ENCODE peak calls at places on chromosomes 11 and 22, in nine cellular contexts. G, B, S, E, D, M, R, C and W are unnamed samples.

GRCh38 chr11:119436715-119437114 is 13.7 kb upstream of the THY1 start:
- DNase-seq in G (no peak), B (no peak), S (no peak), E (no peak), D (no peak), M (no peak), R (no peak), C (no peak), W (no peak)

GRCh38 chr11:1706634-1707400 is 9.8 kb downstream of the KRTAP5-6 start:
- DNase-seq in G (no peak), B (peak), S (no peak), E (peak), D (no peak), M (peak), R (no peak), C (no peak), W (no peak)

GRCh38 chr22:24421428-24421931 is 5.9 kb upstream of the ADORA2A start:
- DNase-seq in G (peak), B (peak), S (peak), E (peak), D (no peak), M (peak), R (peak), C (no peak), W (no peak)

GRCh38 chr22:46726066-46726985 is 11.7 kb downstream of the CERK start:
- DNase-seq in G (no peak), B (no peak), S (no peak), E (peak), D (no peak), M (peak), R (no peak), C (no peak), W (no peak)

GRCh38 chr22:48927591-48927990 is 900.1 kb downstream of the BRD1 start:
- DNase-seq in G (no peak), B (no peak), S (no peak), E (no peak), D (no peak), M (no peak), R (no peak), C (no peak), W (no peak)

GRCh38 chr22:29710922-29711593 is 8.7 kb upstream of the CABP7 start:
- DNase-seq in G (no peak), B (peak), S (no peak), E (no peak), D (no peak), M (no peak), R (peak), C (no peak), W (no peak)

GRCh38 chr11:76148207-76148606 is 58.1 kb downstream of the WNT11 start:
- DNase-seq in G (no peak), B (no peak), S (no peak), E (no peak), D (no peak), M (no peak), R (no peak), C (no peak), W (no peak)

GRCh38 chr22:36404436-36404835 is 16.7 kb upstream of the MYH9 start:
- DNase-seq in G (no peak), B (no peak), S (no peak), E (no peak), D (no peak), M (no peak), R (no peak), C (no peak), W (no peak)

GRCh38 chr11:124791626-124792341 is 8.4 kb downstream of the MSANTD2 start:
- DNase-seq in G (no peak), B (no peak), S (no peak), E (no peak), D (no peak), M (no peak), R (no peak), C (no peak), W (no peak)

GRCh38 chr11:1868636-1869291 is 15.9 kb downstream of the LSP1 start:
- DNase-seq in G (no peak), B (no peak), S (no peak), E (peak), D (no peak), M (no peak), R (no peak), C (no peak), W (no peak)

GRCh38 chr11:134800130-134800529 is 388.1 kb upstream of the B3GAT1 start:
- DNase-seq in G (no peak), B (no peak), S (no peak), E (no peak), D (no peak), M (peak), R (no peak), C (no peak), W (no peak)

GRCh38 chr22:30864441-30865420 is 103.8 kb downstream of the MORC2 start:
- DNase-seq in G (peak), B (no peak), S (no peak), E (peak), D (no peak), M (peak), R (no peak), C (no peak), W (no peak)

GRCh38 chr11:66996609-66997273 is 21.6 kb downstream of the C11orf86 start:
- DNase-seq in G (no peak), B (peak), S (no peak), E (no peak), D (no peak), M (no peak), R (no peak), C (no peak), W (peak)

GRCh38 chr11:8719260-8720190 is 36.9 kb downstream of the RPL27A start:
- DNase-seq in G (no peak), B (peak), S (no peak), E (no peak), D (no peak), M (no peak), R (peak), C (no peak), W (peak)

GRCh38 chr11:69919659-69920499 is 100.7 kb upstream of the FGF3 start:
- DNase-seq in G (no peak), B (no peak), S (no peak), E (peak), D (no peak), M (peak), R (no peak), C (peak), W (no peak)

GRCh38 chr22:40210814-40211213 is 33.1 kb downstream of the TNRC6B start:
- DNase-seq in G (no peak), B (no peak), S (peak), E (no peak), D (no peak), M (no peak), R (no peak), C (no peak), W (no peak)

GRCh38 chr11:36751251-36751839 is 153.3 kb upstream of the RAG2 start:
- DNase-seq in G (no peak), B (no peak), S (no peak), E (no peak), D (no peak), M (no peak), R (no peak), C (no peak), W (no peak)

GRCh38 chr22:33851985-33852384 is 68.3 kb downstream of the LARGE1 start:
- DNase-seq in G (no peak), B (no peak), S (no peak), E (no peak), D (no peak), M (no peak), R (no peak), C (no peak), W (no peak)

GRCh38 chr11:15747671-15748070 is 608.7 kb downstream of the SOX6 start:
- DNase-seq in G (no peak), B (no peak), S (no peak), E (no peak), D (no peak), M (no peak), R (no peak), C (no peak), W (peak)

GRCh38 chr11:106761240-106761639 is 257.0 kb downstream of the GUCY1A2 start:
- DNase-seq in G (no peak), B (no peak), S (no peak), E (no peak), D (no peak), M (no peak), R (no peak), C (no peak), W (no peak)

GRCh38 chr11:81270686-81271085 is 1463.0 kb downstream of the FAM181B start:
- DNase-seq in G (no peak), B (no peak), S (no peak), E (no peak), D (no peak), M (no peak), R (no peak), C (no peak), W (no peak)

GRCh38 chr22:35552186-35552842 is 11.7 kb downstream of the RASD2 start:
- DNase-seq in G (peak), B (peak), S (peak), E (no peak), D (peak), M (peak), R (no peak), C (no peak), W (no peak)

GRCh38 chr22:35739642-35740041 is 22.0 kb downstream of the APOL5 start:
- DNase-seq in G (peak), B (no peak), S (no peak), E (no peak), D (no peak), M (no peak), R (peak), C (no peak), W (no peak)

GRCh38 chr11:91932151-91932821 is 292.3 kb upstream of the FAT3 start:
- DNase-seq in G (no peak), B (peak), S (no peak), E (no peak), D (no peak), M (no peak), R (no peak), C (no peak), W (peak)

GRCh38 chr11:86390499-86390898 is 15.8 kb downstream of the CCDC81 start:
- DNase-seq in G (no peak), B (no peak), S (no peak), E (no peak), D (no peak), M (no peak), R (no peak), C (no peak), W (no peak)

GRCh38 chr11:7637447-7638157 is 35.7 kb downstream of the CYB5R2 start:
- DNase-seq in G (no peak), B (peak), S (no peak), E (no peak), D (no peak), M (no peak), R (no peak), C (no peak), W (peak)

GRCh38 chr11:35968386-35969088 is 24.7 kb downstream of the LDLRAD3 start:
- DNase-seq in G (no peak), B (no peak), S (no peak), E (no peak), D (no peak), M (no peak), R (peak), C (no peak), W (no peak)

GRCh38 chr22:20437253-20438065 is at the start of gene SCARF2:
- DNase-seq in G (peak), B (peak), S (no peak), E (no peak), D (no peak), M (peak), R (no peak), C (peak), W (peak)

GRCh38 chr11:35030716-35031213 is 108.2 kb upstream of the CD44 start:
- DNase-seq in G (no peak), B (peak), S (no peak), E (peak), D (no peak), M (no peak), R (no peak), C (no peak), W (peak)

GRCh38 chr22:50310949-50311444 is 3.6 kb upstream of the PLXNB2 start:
- DNase-seq in G (no peak), B (no peak), S (no peak), E (no peak), D (no peak), M (no peak), R (no peak), C (no peak), W (no peak)

GRCh38 chr11:68838572-68838964 is 3.1 kb downstream of the CPT1A start:
- DNase-seq in G (no peak), B (no peak), S (no peak), E (no peak), D (no peak), M (no peak), R (no peak), C (no peak), W (no peak)

GRCh38 chr11:60871378-60872061 is 4.2 kb downstream of the ZP1 start:
- DNase-seq in G (no peak), B (peak), S (no peak), E (no peak), D (no peak), M (no peak), R (no peak), C (peak), W (no peak)

GRCh38 chr11:96228472-96228871 is 114.5 kb downstream of the MAML2 start:
- DNase-seq in G (no peak), B (peak), S (no peak), E (peak), D (no peak), M (no peak), R (no peak), C (no peak), W (peak)